ENCODE peak calls at places on chromosomes 7 and 10, in ten cellular contexts. V is Panc1, I is BJ, G is AG04450, X is right lobe of liver, Y is fibroblast of mammary gland, T is fibroblast of lung, F is HL-60, B is lung, K is prostate gland. E is an unnamed sample.
A peak's percentile ranks its signal among the peaks of the same experiment; 100 is the strongest.

GRCh38 chr7:121126801-121127534 is 138.5 kb downstream of the CPED1 start:
- DNase-seq in V (peak; percentile 25), I (no peak), G (no peak), X (no peak), Y (peak; percentile 53), T (peak; percentile 59), F (no peak), B (no peak), K (no peak), E (peak; percentile 5)

GRCh38 chr7:2201686-2202360 is 30.9 kb downstream of the MAD1L1 start:
- DNase-seq in V (no peak), I (no peak), G (no peak), X (no peak), Y (no peak), T (no peak), F (no peak), B (no peak), K (no peak), E (no peak)

GRCh38 chr10:73865459-73866442 is 8.6 kb downstream of the CAMK2G start:
- DNase-seq in V (no peak), I (no peak), G (no peak), X (peak; percentile 59), Y (no peak), T (no peak), F (peak; percentile 89), B (peak; percentile 56), K (no peak), E (peak; percentile 78)

GRCh38 chr7:1543826-1544177 is 12.2 kb downstream of the TMEM184A start:
- DNase-seq in V (no peak), I (no peak), G (no peak), X (no peak), Y (no peak), T (no peak), F (no peak), B (no peak), K (no peak), E (no peak)

GRCh38 chr10:29839826-29840515 is 205.2 kb upstream of the SVIL start:
- DNase-seq in V (no peak), I (no peak), G (no peak), X (no peak), Y (no peak), T (no peak), F (no peak), B (peak; percentile 74), K (peak; percentile 92), E (no peak)

GRCh38 chr7:79922894-79923293 is 211.7 kb upstream of the GNAI1 start:
- DNase-seq in V (no peak), I (no peak), G (no peak), X (no peak), Y (no peak), T (no peak), F (no peak), B (no peak), K (no peak), E (no peak)

GRCh38 chr10:130141878-130142277 is 5.7 kb downstream of the GLRX3 start:
- DNase-seq in V (no peak), I (no peak), G (no peak), X (no peak), Y (no peak), T (no peak), F (no peak), B (no peak), K (no peak), E (peak; percentile 75)

GRCh38 chr10:61063911-61064310 is 119.9 kb upstream of the RHOBTB1 start:
- DNase-seq in V (no peak), I (no peak), G (no peak), X (no peak), Y (peak; percentile 11), T (no peak), F (no peak), B (no peak), K (no peak), E (no peak)

GRCh38 chr7:41207141-41207540 is 495.7 kb downstream of the INHBA start:
- DNase-seq in V (no peak), I (no peak), G (no peak), X (no peak), Y (no peak), T (no peak), F (no peak), B (no peak), K (no peak), E (no peak)

GRCh38 chr7:65390588-65390987 is 16.9 kb downstream of the ZNF92 start:
- DNase-seq in V (no peak), I (no peak), G (no peak), X (no peak), Y (no peak), T (no peak), F (no peak), B (no peak), K (no peak), E (peak; percentile 71)

GRCh38 chr7:43723002-43723331 is 6.4 kb downstream of the COA1 start:
- DNase-seq in V (no peak), I (no peak), G (no peak), X (no peak), Y (no peak), T (no peak), F (no peak), B (no peak), K (no peak), E (no peak)

DNA sequence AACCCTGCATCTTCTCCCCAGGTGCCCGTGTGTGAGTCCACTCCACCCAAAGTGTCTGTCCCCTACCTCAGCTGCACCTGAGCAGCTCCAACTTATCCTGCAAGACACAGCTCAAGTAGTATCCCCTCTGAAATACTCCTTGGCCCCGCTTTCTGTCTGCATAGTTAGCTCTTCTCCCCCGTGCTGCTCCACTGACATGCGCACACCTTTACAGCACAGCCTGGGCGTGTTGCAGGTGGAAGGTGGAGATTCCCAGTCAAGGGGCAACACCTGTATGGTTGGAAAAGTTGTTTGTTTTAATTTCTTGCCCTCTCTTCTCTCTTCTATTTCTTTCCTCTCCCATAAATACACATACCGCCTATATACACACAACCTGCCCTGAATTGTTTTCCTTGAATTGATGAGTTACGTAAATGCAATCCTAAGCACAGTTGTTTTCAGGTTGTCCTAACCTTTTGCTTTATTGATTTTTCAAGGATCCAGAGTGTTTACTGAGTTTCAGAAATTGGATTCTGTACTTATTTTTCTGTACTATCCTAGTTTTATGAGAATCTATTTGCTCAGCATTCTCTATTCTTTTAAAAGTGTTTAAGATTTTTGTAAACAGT is 14.9 kb downstream of the MET start:
- DNase-seq in V (no peak), I (no peak), G (no peak), X (no peak), Y (no peak), T (no peak), F (no peak), B (no peak), K (no peak), E (no peak)
- TF ChIP-seq CTCF in V (no peak), I (no peak), G (no peak), X (no peak), Y (no peak), T (no peak), F (no peak), B (no peak), K (no peak), E (no peak)

GRCh38 chr10:93211989-93212388 is 138.3 kb downstream of the CYP26A1 start:
- DNase-seq in V (no peak), I (no peak), G (no peak), X (no peak), Y (no peak), T (no peak), F (no peak), B (no peak), K (no peak), E (no peak)
- H3K4me3 ChIP-seq in V (no peak overlapping the region), I (no peak overlapping the region), G (no peak overlapping the region), X (no peak overlapping the region), Y (no peak overlapping the region), T (no peak overlapping the region), F (no peak overlapping the region), B (no peak overlapping the region), K (no peak overlapping the region), E (no peak overlapping the region)

GRCh38 chr10:96047004-96047649 is 3.7 kb downstream of the CCNJ start:
- DNase-seq in V (no peak), I (no peak), G (no peak), X (no peak), Y (peak; percentile 4), T (no peak), F (no peak), B (no peak), K (no peak), E (no peak)
- TF ChIP-seq CTCF in V (peak; percentile 45), I (no peak), G (no peak), X (peak; percentile 15), Y (no peak), T (no peak), F (no peak), B (no peak), K (no peak), E (no peak)

GRCh38 chr7:105353752-105354328 is 34.9 kb downstream of the SRPK2 start:
- DNase-seq in V (no peak), I (no peak), G (no peak), X (no peak), Y (peak; percentile 64), T (peak; percentile 43), F (peak; percentile 59), B (no peak), K (no peak), E (peak; percentile 52)
- H3K4me3 ChIP-seq in V (no peak overlapping the region), I (no peak overlapping the region), G (no peak overlapping the region), X (no peak overlapping the region), Y (no peak overlapping the region), T (no peak overlapping the region), F (no peak overlapping the region), B (no peak overlapping the region), K (no peak overlapping the region), E (no peak overlapping the region)

DNA sequence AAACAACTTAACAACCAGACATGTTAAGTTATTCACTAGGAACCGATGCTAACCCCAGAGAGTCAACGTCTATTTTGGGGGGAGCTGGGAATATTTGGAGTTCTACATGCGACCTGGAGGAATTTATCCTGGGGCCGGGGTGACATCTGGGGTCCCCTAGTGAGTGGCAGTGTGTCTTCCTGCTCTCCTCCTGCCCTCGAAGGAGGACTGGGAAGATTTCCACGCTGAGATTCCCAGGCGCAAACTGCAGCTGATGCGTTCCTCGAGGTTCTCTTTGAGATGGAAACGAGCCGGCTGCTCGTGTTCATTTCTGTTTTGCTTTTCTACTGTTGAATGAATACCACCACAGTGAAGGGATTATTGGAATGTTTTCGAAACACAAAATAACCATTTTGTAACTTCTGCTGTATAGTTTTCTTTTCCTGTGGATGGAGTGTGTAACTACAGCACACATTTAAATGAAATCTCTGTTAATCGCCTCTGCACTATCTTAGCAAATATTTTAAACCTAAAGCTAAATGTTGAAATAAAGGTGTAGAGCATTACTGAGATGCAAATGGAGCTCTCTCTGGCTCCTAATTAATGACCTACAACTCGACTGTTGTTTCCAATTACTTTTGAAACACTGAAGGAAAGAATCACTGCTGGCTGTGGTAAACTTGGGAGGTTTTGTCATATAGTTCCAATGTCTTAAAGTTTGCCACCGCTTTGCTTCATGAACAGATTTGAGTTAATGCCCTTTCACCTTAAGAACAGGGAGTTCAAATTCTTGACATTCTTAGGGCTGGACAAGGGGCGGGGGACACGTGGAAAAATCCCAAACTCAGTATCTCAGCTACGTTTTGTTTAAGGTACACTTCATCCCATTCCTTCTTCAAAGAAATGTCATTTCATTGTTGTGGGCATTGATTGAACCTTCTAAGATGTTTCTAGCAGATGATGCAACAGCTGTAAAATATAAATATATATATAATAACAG is 21.1 kb downstream of the GATA3 start:
- DNase-seq in V (no peak), I (no peak), G (no peak), X (no peak), Y (no peak), T (no peak), F (no peak), B (no peak), K (no peak), E (no peak)
- TF ChIP-seq CTCF in V (no peak), I (no peak), G (no peak), X (no peak), Y (no peak), T (no peak), F (no peak), B (no peak), K (no peak), E (no peak)

GRCh38 chr7:148050492-148051158 is 539.9 kb upstream of the C7orf33 start:
- DNase-seq in V (no peak), I (no peak), G (no peak), X (no peak), Y (no peak), T (no peak), F (no peak), B (no peak), K (no peak), E (no peak)
- H3K4me3 ChIP-seq in V (no peak overlapping the region), I (no peak overlapping the region), G (no peak overlapping the region), X (no peak overlapping the region), Y (no peak overlapping the region), T (no peak overlapping the region), F (no peak overlapping the region), B (no peak overlapping the region), K (no peak overlapping the region), E (no peak overlapping the region)